ENCODE peak calls at places on chromosomes 5 and 9, in ten cellular contexts. Z is T-helper 9 cell; V is GM12865; X is CD4-positive, CD25-positive, alpha-beta regulatory T cell; T is fibroblast of villous mesenchyme; M is hippocampal formation; C is left cardiac atrium; K is DMS53; H is activated CD8-positive, alpha-beta memory T cell treated with anti-CD3 and anti-CD28 coated beads, Interleukin-2, amount 10 ng/mL, durations not matched to agents 7 days and 5 days; L is left colon. R is an unnamed sample.

GRCh38 chr9:133976191-133976861 is 15.8 kb downstream of the VAV2 start:
- DNase-seq in Z (no peak), V (no peak), X (no peak), T (no peak), M (no peak), C (peak; percentile 5), K (no peak), H (no peak), L (no peak), R (no peak)

GRCh38 chr5:133370281-133370890 is 242.0 kb downstream of the FSTL4 start:
- DNase-seq in Z (no peak), V (no peak), X (no peak), T (no peak), M (no peak), C (no peak), K (peak; percentile 26), H (no peak), L (no peak), R (peak; percentile 11)

GRCh38 chr9:124770359-124771020 is 621 bp downstream of the NR6A1 start:
- DNase-seq in Z (peak; percentile 17), V (peak; percentile 71), X (peak; percentile 19), T (no peak), M (no peak), C (no peak), K (peak; percentile 62), H (no peak), L (peak; percentile 60), R (no peak)

GRCh38 chr5:172932313-172933017 is 26.8 kb upstream of the RPL26L1 start:
- DNase-seq in Z (peak; percentile 69), V (peak; percentile 78), X (peak; percentile 57), T (peak; percentile 69), M (peak; percentile 29), C (peak; percentile 83), K (peak; percentile 88), H (peak; percentile 77), L (peak; percentile 58), R (peak; percentile 43)

GRCh38 chr5:115160975-115161475 is 8.7 kb downstream of the TRIM36 start:
- DNase-seq in Z (no peak), V (no peak), X (no peak), T (no peak), M (no peak), C (no peak), K (peak; percentile 94), H (no peak), L (no peak), R (no peak)

GRCh38 chr9:104927912-104928740 is at the start of gene ABCA1:
- DNase-seq in Z (peak; percentile 56), V (peak; percentile 74), X (peak; percentile 44), T (peak; percentile 93), M (peak; percentile 84), C (peak; percentile 93), K (peak; percentile 86), H (peak; percentile 78), L (peak; percentile 95), R (peak; percentile 64)

GRCh38 chr5:156402387-156402921 is 75.5 kb downstream of the SGCD start:
- DNase-seq in Z (peak; percentile 10), V (peak; percentile 94), X (peak; percentile 22), T (peak; percentile 24), M (peak; percentile 23), C (no peak), K (peak; percentile 90), H (peak; percentile 75), L (no peak), R (peak; percentile 46)

GRCh38 chr5:57592236-57592635 is 109.6 kb upstream of the ACTBL2 start:
- DNase-seq in Z (no peak), V (no peak), X (no peak), T (no peak), M (no peak), C (no peak), K (no peak), H (no peak), L (no peak), R (no peak)

GRCh38 chr9:84170521-84171141 is 169.9 kb downstream of the SLC28A3 start:
- DNase-seq in Z (no peak), V (no peak), X (no peak), T (peak; percentile 92), M (no peak), C (peak; percentile 82), K (no peak), H (no peak), L (peak; percentile 78), R (peak; percentile 94)

GRCh38 chr5:142295084-142295758 is 29.6 kb downstream of the SPRY4 start:
- DNase-seq in Z (no peak), V (no peak), X (no peak), T (no peak), M (no peak), C (peak; percentile 65), K (no peak), H (no peak), L (no peak), R (no peak)

GRCh38 chr5:14145356-14146334 is 2.5 kb downstream of the TRIO start:
- DNase-seq in Z (no peak), V (no peak), X (no peak), T (no peak), M (no peak), C (no peak), K (no peak), H (no peak), L (no peak), R (no peak)

GRCh38 chr9:97802276-97802675 is 50.8 kb upstream of the FOXE1 start:
- DNase-seq in Z (no peak), V (no peak), X (no peak), T (no peak), M (no peak), C (no peak), K (no peak), H (no peak), L (no peak), R (peak; percentile 93)

R was measured in renal cortical epithelial cell.